ENCODE peak calls at places on chromosome 6, in nine cellular contexts. One of them, this sample, is unnamed. For H3K9me3, the result is how much of the 10 kb centered on the place peaks cover.

GRCh38 chr6:107670792-107671199 is 153.3 kb downstream of the SCML4 start:
- DNase-seq in kidney: no peak
- DNase-seq in sigmoid colon: peak
- DNase-seq in ovary: peak
- DNase-seq in breast epithelium: no peak
- DNase-seq in BE2C: peak
- DNase-seq in adipocyte: no peak
- DNase-seq in left ventricle myocardium inferior: peak
- DNase-seq in OCI-LY7: peak
- DNase-seq in this sample: no peak

GRCh38 chr6:41208439-41209106 is 7.6 kb upstream of the TREML2 start:
- DNase-seq in BE2C: no peak
- DNase-seq in kidney: no peak
- DNase-seq in ovary: no peak
- DNase-seq in breast epithelium: no peak
- DNase-seq in sigmoid colon: no peak
- DNase-seq in left ventricle myocardium inferior: no peak
- DNase-seq in OCI-LY7: peak
- DNase-seq in adipocyte: no peak
- DNase-seq in this sample: no peak

GRCh38 chr6:149385998-149386646 is 13.9 kb upstream of the SUMO4 start:
- DNase-seq in BE2C: no peak
- DNase-seq in OCI-LY7: no peak
- DNase-seq in left ventricle myocardium inferior: no peak
- DNase-seq in breast epithelium: no peak
- DNase-seq in kidney: no peak
- DNase-seq in adipocyte: no peak
- DNase-seq in ovary: no peak
- DNase-seq in sigmoid colon: no peak
- DNase-seq in this sample: no peak

GRCh38 chr6:155120034-155120433 is 124.9 kb downstream of the TIAM2 start:
- DNase-seq in sigmoid colon: no peak
- DNase-seq in breast epithelium: no peak
- DNase-seq in adipocyte: peak
- DNase-seq in OCI-LY7: no peak
- DNase-seq in ovary: no peak
- DNase-seq in left ventricle myocardium inferior: no peak
- DNase-seq in kidney: no peak
- DNase-seq in BE2C: no peak
- DNase-seq in this sample: no peak

GRCh38 chr6:56758120-56758519 is 115.4 kb upstream of the DST start:
- DNase-seq in sigmoid colon: no peak
- DNase-seq in kidney: no peak
- DNase-seq in OCI-LY7: no peak
- DNase-seq in adipocyte: peak
- DNase-seq in left ventricle myocardium inferior: no peak
- DNase-seq in BE2C: no peak
- DNase-seq in ovary: no peak
- DNase-seq in breast epithelium: no peak
- DNase-seq in this sample: no peak

GRCh38 chr6:5208039-5208438 is 52.7 kb downstream of the LYRM4 start:
- DNase-seq in BE2C: no peak
- DNase-seq in OCI-LY7: peak
- DNase-seq in breast epithelium: no peak
- DNase-seq in left ventricle myocardium inferior: no peak
- DNase-seq in adipocyte: peak
- DNase-seq in kidney: no peak
- DNase-seq in sigmoid colon: no peak
- DNase-seq in ovary: no peak
- DNase-seq in this sample: no peak

GRCh38 chr6:160202411-160202810 is 56.2 kb downstream of the SLC22A2 start:
- DNase-seq in sigmoid colon: no peak
- DNase-seq in kidney: no peak
- DNase-seq in left ventricle myocardium inferior: no peak
- DNase-seq in breast epithelium: no peak
- DNase-seq in adipocyte: peak
- DNase-seq in BE2C: no peak
- DNase-seq in ovary: no peak
- DNase-seq in OCI-LY7: no peak
- DNase-seq in this sample: no peak

GRCh38 chr6:138989098-138989983 is 1.3 kb upstream of the REPS1 start:
- DNase-seq in BE2C: no peak
- DNase-seq in breast epithelium: no peak
- DNase-seq in adipocyte: no peak
- DNase-seq in sigmoid colon: no peak
- DNase-seq in OCI-LY7: no peak
- DNase-seq in ovary: no peak
- DNase-seq in kidney: no peak
- DNase-seq in left ventricle myocardium inferior: no peak
- DNase-seq in this sample: no peak

GRCh38 chr6:48074368-48074767 is 36.6 kb downstream of the PTCHD4 start:
- DNase-seq in BE2C: no peak
- DNase-seq in kidney: no peak
- DNase-seq in left ventricle myocardium inferior: no peak
- DNase-seq in breast epithelium: no peak
- DNase-seq in ovary: no peak
- DNase-seq in adipocyte: peak
- DNase-seq in OCI-LY7: no peak
- DNase-seq in sigmoid colon: no peak
- DNase-seq in this sample: no peak

GRCh38 chr6:41644297-41644879 is 6.1 kb downstream of the MDFI start:
- DNase-seq in kidney: peak
- DNase-seq in BE2C: no peak
- DNase-seq in sigmoid colon: no peak
- DNase-seq in ovary: no peak
- DNase-seq in left ventricle myocardium inferior: no peak
- DNase-seq in adipocyte: no peak
- DNase-seq in OCI-LY7: no peak
- DNase-seq in breast epithelium: no peak
- DNase-seq in this sample: no peak

GRCh38 chr6:71410164-71410566 is 121.6 kb downstream of the OGFRL1 start:
- DNase-seq in BE2C: no peak
- DNase-seq in OCI-LY7: peak
- DNase-seq in left ventricle myocardium inferior: no peak
- DNase-seq in kidney: no peak
- DNase-seq in breast epithelium: no peak
- DNase-seq in ovary: no peak
- DNase-seq in sigmoid colon: no peak
- DNase-seq in adipocyte: no peak
- DNase-seq in this sample: no peak

GRCh38 chr6:134666174-134666573 is 283.7 kb downstream of the ALDH8A1 start:
- DNase-seq in ovary: no peak
- DNase-seq in kidney: no peak
- DNase-seq in adipocyte: no peak
- DNase-seq in left ventricle myocardium inferior: no peak
- DNase-seq in breast epithelium: no peak
- DNase-seq in BE2C: no peak
- DNase-seq in OCI-LY7: no peak
- DNase-seq in sigmoid colon: no peak
- DNase-seq in this sample: no peak

GRCh38 chr6:52537001-52537753 is 39.7 kb downstream of the TRAM2 start:
- DNase-seq in kidney: no peak
- DNase-seq in left ventricle myocardium inferior: no peak
- DNase-seq in sigmoid colon: no peak
- DNase-seq in BE2C: no peak
- DNase-seq in ovary: no peak
- DNase-seq in adipocyte: no peak
- DNase-seq in breast epithelium: no peak
- DNase-seq in OCI-LY7: peak
- DNase-seq in this sample: no peak

GRCh38 chr6:2102966-2103365 is 142.4 kb downstream of the GMDS start:
- DNase-seq in kidney: no peak
- DNase-seq in sigmoid colon: no peak
- DNase-seq in OCI-LY7: no peak
- DNase-seq in breast epithelium: no peak
- DNase-seq in ovary: no peak
- DNase-seq in BE2C: no peak
- DNase-seq in left ventricle myocardium inferior: no peak
- DNase-seq in adipocyte: no peak
- DNase-seq in this sample: no peak

GRCh38 chr6:162973975-162974374 is 246.2 kb downstream of the PACRG start:
- DNase-seq in breast epithelium: no peak
- DNase-seq in ovary: no peak
- DNase-seq in kidney: no peak
- DNase-seq in BE2C: no peak
- DNase-seq in left ventricle myocardium inferior: no peak
- DNase-seq in OCI-LY7: no peak
- DNase-seq in adipocyte: no peak
- DNase-seq in sigmoid colon: no peak
- DNase-seq in this sample: no peak

GRCh38 chr6:13923527-13924145 is 1.1 kb upstream of the RNF182 start:
- DNase-seq in ovary: no peak
- DNase-seq in OCI-LY7: no peak
- DNase-seq in adipocyte: peak
- DNase-seq in left ventricle myocardium inferior: no peak
- DNase-seq in sigmoid colon: no peak
- DNase-seq in kidney: no peak
- DNase-seq in BE2C: no peak
- DNase-seq in breast epithelium: no peak
- DNase-seq in this sample: no peak

GRCh38 chr6:129700666-129701065 is 9.3 kb downstream of the ARHGAP18 start:
- DNase-seq in sigmoid colon: no peak
- DNase-seq in left ventricle myocardium inferior: no peak
- DNase-seq in breast epithelium: no peak
- DNase-seq in OCI-LY7: no peak
- DNase-seq in BE2C: no peak
- DNase-seq in kidney: no peak
- DNase-seq in ovary: no peak
- DNase-seq in adipocyte: no peak
- DNase-seq in this sample: no peak

GRCh38 chr6:71284785-71285184 is 3.8 kb upstream of the OGFRL1 start:
- DNase-seq in kidney: no peak
- DNase-seq in adipocyte: no peak
- DNase-seq in ovary: no peak
- DNase-seq in breast epithelium: no peak
- DNase-seq in OCI-LY7: no peak
- DNase-seq in sigmoid colon: no peak
- DNase-seq in BE2C: no peak
- DNase-seq in left ventricle myocardium inferior: no peak
- DNase-seq in this sample: no peak

GRCh38 chr6:47343631-47344421 is 34.1 kb upstream of the TNFRSF21 start:
- DNase-seq in left ventricle myocardium inferior: no peak
- DNase-seq in adipocyte: no peak
- DNase-seq in ovary: no peak
- DNase-seq in BE2C: peak
- DNase-seq in OCI-LY7: no peak
- DNase-seq in breast epithelium: no peak
- DNase-seq in kidney: no peak
- DNase-seq in sigmoid colon: no peak
- DNase-seq in this sample: peak

GRCh38 chr6:134152767-134153485 is 100.5 kb upstream of the SLC2A12 start:
- DNase-seq in OCI-LY7: no peak
- DNase-seq in sigmoid colon: no peak
- DNase-seq in kidney: no peak
- DNase-seq in ovary: peak
- DNase-seq in breast epithelium: no peak
- DNase-seq in adipocyte: no peak
- DNase-seq in left ventricle myocardium inferior: no peak
- DNase-seq in BE2C: no peak
- DNase-seq in this sample: peak

DNA sequence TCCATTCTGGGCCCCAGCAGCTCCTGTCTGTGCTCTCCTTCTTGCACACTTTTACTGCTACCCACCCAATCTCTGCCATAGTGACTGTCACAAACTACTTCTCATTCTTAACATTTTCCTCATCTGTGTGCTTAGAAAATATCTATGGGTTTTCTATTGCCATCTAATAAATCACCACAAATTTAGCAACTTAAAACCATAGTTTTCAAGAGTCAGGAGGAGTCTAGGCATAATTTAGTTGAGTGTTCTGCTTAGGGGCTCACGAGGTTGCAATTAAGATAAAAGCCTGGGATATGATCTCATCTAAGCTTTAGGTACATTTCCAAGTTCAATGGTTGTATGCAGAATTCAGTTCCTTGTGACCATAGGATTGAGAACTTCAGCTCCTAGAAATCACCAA is 98.7 kb downstream of the CLVS2 start:
- DNase-seq in breast epithelium: no peak
- DNase-seq in sigmoid colon: no peak
- DNase-seq in left ventricle myocardium inferior: no peak
- DNase-seq in adipocyte: no peak
- DNase-seq in kidney: no peak
- DNase-seq in ovary: no peak
- DNase-seq in OCI-LY7: no peak
- DNase-seq in BE2C: no peak
- DNase-seq in this sample: no peak
- H3K9me3 ChIP-seq in breast epithelium: under half
- H3K9me3 ChIP-seq in sigmoid colon: under half
- H3K9me3 ChIP-seq in left ventricle myocardium inferior: under half
- H3K9me3 ChIP-seq in adipocyte: under half
- H3K9me3 ChIP-seq in kidney: under half
- H3K9me3 ChIP-seq in ovary: under half
- H3K9me3 ChIP-seq in OCI-LY7: under half
- H3K9me3 ChIP-seq in BE2C: under half
- H3K9me3 ChIP-seq in this sample: under half

GRCh38 chr6:161217631-161218030 is 56.2 kb downstream of the AGPAT4 start:
- DNase-seq in breast epithelium: no peak
- DNase-seq in ovary: no peak
- DNase-seq in OCI-LY7: no peak
- DNase-seq in BE2C: no peak
- DNase-seq in adipocyte: no peak
- DNase-seq in sigmoid colon: no peak
- DNase-seq in kidney: no peak
- DNase-seq in left ventricle myocardium inferior: no peak
- DNase-seq in this sample: no peak
- H3K9me3 ChIP-seq in breast epithelium: under half
- H3K9me3 ChIP-seq in ovary: under half
- H3K9me3 ChIP-seq in OCI-LY7: under half
- H3K9me3 ChIP-seq in BE2C: under half
- H3K9me3 ChIP-seq in adipocyte: under half
- H3K9me3 ChIP-seq in sigmoid colon: under half
- H3K9me3 ChIP-seq in kidney: under half
- H3K9me3 ChIP-seq in left ventricle myocardium inferior: under half
- H3K9me3 ChIP-seq in this sample: under half

GRCh38 chr6:30283761-30284160 is 43.0 kb upstream of the TRIM39 start:
- DNase-seq in kidney: no peak
- DNase-seq in sigmoid colon: no peak
- DNase-seq in OCI-LY7: no peak
- DNase-seq in adipocyte: no peak
- DNase-seq in ovary: no peak
- DNase-seq in breast epithelium: no peak
- DNase-seq in BE2C: no peak
- DNase-seq in left ventricle myocardium inferior: no peak
- DNase-seq in this sample: no peak
- H3K9me3 ChIP-seq in kidney: half or more
- H3K9me3 ChIP-seq in sigmoid colon: half or more
- H3K9me3 ChIP-seq in OCI-LY7: half or more
- H3K9me3 ChIP-seq in adipocyte: half or more
- H3K9me3 ChIP-seq in ovary: under half
- H3K9me3 ChIP-seq in breast epithelium: half or more
- H3K9me3 ChIP-seq in BE2C: under half
- H3K9me3 ChIP-seq in left ventricle myocardium inferior: half or more
- H3K9me3 ChIP-seq in this sample: under half

DNA sequence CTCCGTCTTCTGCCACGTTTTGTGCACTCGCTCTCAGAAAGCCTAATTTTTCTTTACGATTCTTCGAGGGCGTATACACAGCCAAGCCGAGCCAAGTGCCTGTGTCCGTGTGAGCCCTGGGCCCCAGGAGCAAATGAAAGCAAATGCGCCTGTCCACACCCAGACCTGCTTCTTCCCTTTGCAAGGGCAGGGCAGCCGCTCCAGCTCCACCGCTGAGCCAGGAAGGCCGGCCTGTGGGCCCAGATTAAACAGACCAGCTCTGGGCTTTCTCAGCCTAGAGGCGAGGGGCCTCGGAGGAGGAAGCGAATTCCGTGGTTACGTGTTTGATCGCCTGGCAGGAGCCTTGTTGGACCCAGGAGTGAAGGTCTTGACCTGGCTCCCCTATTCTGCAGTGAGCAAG is 184.6 kb downstream of the SMOC2 start:
- DNase-seq in OCI-LY7: no peak
- DNase-seq in adipocyte: no peak
- DNase-seq in kidney: no peak
- DNase-seq in left ventricle myocardium inferior: no peak
- DNase-seq in BE2C: no peak
- DNase-seq in ovary: no peak
- DNase-seq in breast epithelium: no peak
- DNase-seq in sigmoid colon: peak
- DNase-seq in this sample: no peak
- H3K9me3 ChIP-seq in OCI-LY7: under half
- H3K9me3 ChIP-seq in adipocyte: under half
- H3K9me3 ChIP-seq in kidney: under half
- H3K9me3 ChIP-seq in left ventricle myocardium inferior: under half
- H3K9me3 ChIP-seq in BE2C: under half
- H3K9me3 ChIP-seq in ovary: under half
- H3K9me3 ChIP-seq in breast epithelium: under half
- H3K9me3 ChIP-seq in sigmoid colon: under half
- H3K9me3 ChIP-seq in this sample: under half